ENCODE peak calls at places on chromosome 4, in seven cellular contexts. One of them, this sample, is unnamed.
A peak's percentile ranks its signal among the peaks of the same experiment; 100 is the strongest.

GRCh38 chr4:147318581-147318980 is 162.3 kb upstream of the EDNRA start:
- DNase-seq in retinal pigment epithelial cell: no peak
- DNase-seq in AML-193: no peak
- DNase-seq in epithelial cell of esophagus: no peak
- DNase-seq in stimulated activated CD8-positive, alpha-beta memory T cell treated with anti-CD3 and anti-CD28 coated beads, Interleukin-12 subunit alpha, Interleukin-12 subunit beta, amount 100 ng/mL, for 4 hours: no peak
- DNase-seq in NCI-H1417: no peak
- DNase-seq in activated CD4-positive, alpha-beta T cell treated with anti-CD3 and anti-CD28 coated beads for 24 hours: no peak
- DNase-seq in this sample: no peak

GRCh38 chr4:147723316-147723715 is 8.6 kb upstream of the ARHGAP10 start:
- DNase-seq in AML-193: no peak
- DNase-seq in NCI-H1417: no peak
- DNase-seq in retinal pigment epithelial cell: no peak
- DNase-seq in stimulated activated CD8-positive, alpha-beta memory T cell treated with anti-CD3 and anti-CD28 coated beads, Interleukin-12 subunit alpha, Interleukin-12 subunit beta, amount 100 ng/mL, for 4 hours: no peak
- DNase-seq in activated CD4-positive, alpha-beta T cell treated with anti-CD3 and anti-CD28 coated beads for 24 hours: no peak
- DNase-seq in epithelial cell of esophagus: no peak
- DNase-seq in this sample: no peak

GRCh38 chr4:57074753-57075152 is 35.4 kb downstream of the IGFBP7 start:
- DNase-seq in epithelial cell of esophagus: peak; percentile 97
- DNase-seq in retinal pigment epithelial cell: peak; percentile 96
- DNase-seq in stimulated activated CD8-positive, alpha-beta memory T cell treated with anti-CD3 and anti-CD28 coated beads, Interleukin-12 subunit alpha, Interleukin-12 subunit beta, amount 100 ng/mL, for 4 hours: no peak
- DNase-seq in NCI-H1417: no peak
- DNase-seq in AML-193: no peak
- DNase-seq in activated CD4-positive, alpha-beta T cell treated with anti-CD3 and anti-CD28 coated beads for 24 hours: no peak
- DNase-seq in this sample: no peak

GRCh38 chr4:152265149-152265621 is 270.7 kb downstream of the FBXW7 start:
- DNase-seq in activated CD4-positive, alpha-beta T cell treated with anti-CD3 and anti-CD28 coated beads for 24 hours: no peak
- DNase-seq in AML-193: no peak
- DNase-seq in epithelial cell of esophagus: peak; percentile 98
- DNase-seq in NCI-H1417: no peak
- DNase-seq in stimulated activated CD8-positive, alpha-beta memory T cell treated with anti-CD3 and anti-CD28 coated beads, Interleukin-12 subunit alpha, Interleukin-12 subunit beta, amount 100 ng/mL, for 4 hours: no peak
- DNase-seq in retinal pigment epithelial cell: no peak
- DNase-seq in this sample: no peak

GRCh38 chr4:155025762-155026457 is 182.5 kb upstream of the NPY2R start:
- DNase-seq in stimulated activated CD8-positive, alpha-beta memory T cell treated with anti-CD3 and anti-CD28 coated beads, Interleukin-12 subunit alpha, Interleukin-12 subunit beta, amount 100 ng/mL, for 4 hours: no peak
- DNase-seq in NCI-H1417: no peak
- DNase-seq in activated CD4-positive, alpha-beta T cell treated with anti-CD3 and anti-CD28 coated beads for 24 hours: no peak
- DNase-seq in AML-193: no peak
- DNase-seq in retinal pigment epithelial cell: peak; percentile 39
- DNase-seq in epithelial cell of esophagus: peak; percentile 58
- DNase-seq in this sample: peak; percentile 39

GRCh38 chr4:152991361-152991760 is 55.2 kb downstream of the FHDC1 start:
- DNase-seq in stimulated activated CD8-positive, alpha-beta memory T cell treated with anti-CD3 and anti-CD28 coated beads, Interleukin-12 subunit alpha, Interleukin-12 subunit beta, amount 100 ng/mL, for 4 hours: no peak
- DNase-seq in activated CD4-positive, alpha-beta T cell treated with anti-CD3 and anti-CD28 coated beads for 24 hours: no peak
- DNase-seq in epithelial cell of esophagus: no peak
- DNase-seq in NCI-H1417: no peak
- DNase-seq in retinal pigment epithelial cell: no peak
- DNase-seq in AML-193: no peak
- DNase-seq in this sample: no peak

GRCh38 chr4:5611656-5612187 is 96.6 kb downstream of the EVC2 start:
- DNase-seq in epithelial cell of esophagus: no peak
- DNase-seq in activated CD4-positive, alpha-beta T cell treated with anti-CD3 and anti-CD28 coated beads for 24 hours: no peak
- DNase-seq in retinal pigment epithelial cell: peak; percentile 28
- DNase-seq in NCI-H1417: no peak
- DNase-seq in stimulated activated CD8-positive, alpha-beta memory T cell treated with anti-CD3 and anti-CD28 coated beads, Interleukin-12 subunit alpha, Interleukin-12 subunit beta, amount 100 ng/mL, for 4 hours: no peak
- DNase-seq in AML-193: no peak
- DNase-seq in this sample: no peak

GRCh38 chr4:158906073-158906472 is 137.2 kb downstream of the FNIP2 start:
- DNase-seq in epithelial cell of esophagus: peak; percentile 14
- DNase-seq in NCI-H1417: no peak
- DNase-seq in activated CD4-positive, alpha-beta T cell treated with anti-CD3 and anti-CD28 coated beads for 24 hours: no peak
- DNase-seq in stimulated activated CD8-positive, alpha-beta memory T cell treated with anti-CD3 and anti-CD28 coated beads, Interleukin-12 subunit alpha, Interleukin-12 subunit beta, amount 100 ng/mL, for 4 hours: no peak
- DNase-seq in retinal pigment epithelial cell: no peak
- DNase-seq in AML-193: no peak
- DNase-seq in this sample: no peak

GRCh38 chr4:71816676-71817303 is 32.9 kb upstream of the GC start:
- DNase-seq in epithelial cell of esophagus: no peak
- DNase-seq in activated CD4-positive, alpha-beta T cell treated with anti-CD3 and anti-CD28 coated beads for 24 hours: no peak
- DNase-seq in retinal pigment epithelial cell: no peak
- DNase-seq in stimulated activated CD8-positive, alpha-beta memory T cell treated with anti-CD3 and anti-CD28 coated beads, Interleukin-12 subunit alpha, Interleukin-12 subunit beta, amount 100 ng/mL, for 4 hours: no peak
- DNase-seq in AML-193: no peak
- DNase-seq in NCI-H1417: no peak
- DNase-seq in this sample: no peak

GRCh38 chr4:8199594-8200301 is 658 bp downstream of the SH3TC1 start:
- DNase-seq in NCI-H1417: no peak
- DNase-seq in retinal pigment epithelial cell: peak; percentile 54
- DNase-seq in activated CD4-positive, alpha-beta T cell treated with anti-CD3 and anti-CD28 coated beads for 24 hours: no peak
- DNase-seq in epithelial cell of esophagus: peak; percentile 9
- DNase-seq in stimulated activated CD8-positive, alpha-beta memory T cell treated with anti-CD3 and anti-CD28 coated beads, Interleukin-12 subunit alpha, Interleukin-12 subunit beta, amount 100 ng/mL, for 4 hours: no peak
- DNase-seq in AML-193: no peak
- DNase-seq in this sample: no peak

GRCh38 chr4:154908168-154908567 is 127.1 kb downstream of the RBM46 start:
- DNase-seq in NCI-H1417: no peak
- DNase-seq in stimulated activated CD8-positive, alpha-beta memory T cell treated with anti-CD3 and anti-CD28 coated beads, Interleukin-12 subunit alpha, Interleukin-12 subunit beta, amount 100 ng/mL, for 4 hours: no peak
- DNase-seq in retinal pigment epithelial cell: no peak
- DNase-seq in activated CD4-positive, alpha-beta T cell treated with anti-CD3 and anti-CD28 coated beads for 24 hours: no peak
- DNase-seq in epithelial cell of esophagus: peak; percentile 89
- DNase-seq in AML-193: no peak
- DNase-seq in this sample: no peak

GRCh38 chr4:39472396-39472795 is 13.5 kb downstream of the LIAS start:
- DNase-seq in NCI-H1417: no peak
- DNase-seq in epithelial cell of esophagus: no peak
- DNase-seq in AML-193: no peak
- DNase-seq in retinal pigment epithelial cell: no peak
- DNase-seq in stimulated activated CD8-positive, alpha-beta memory T cell treated with anti-CD3 and anti-CD28 coated beads, Interleukin-12 subunit alpha, Interleukin-12 subunit beta, amount 100 ng/mL, for 4 hours: no peak
- DNase-seq in activated CD4-positive, alpha-beta T cell treated with anti-CD3 and anti-CD28 coated beads for 24 hours: no peak
- DNase-seq in this sample: no peak

GRCh38 chr4:135277116-135277979 is 1075.8 kb upstream of the PABPC4L start:
- DNase-seq in epithelial cell of esophagus: peak; percentile 22
- DNase-seq in activated CD4-positive, alpha-beta T cell treated with anti-CD3 and anti-CD28 coated beads for 24 hours: no peak
- DNase-seq in stimulated activated CD8-positive, alpha-beta memory T cell treated with anti-CD3 and anti-CD28 coated beads, Interleukin-12 subunit alpha, Interleukin-12 subunit beta, amount 100 ng/mL, for 4 hours: no peak
- DNase-seq in retinal pigment epithelial cell: peak; percentile 43
- DNase-seq in AML-193: no peak
- DNase-seq in NCI-H1417: no peak
- DNase-seq in this sample: no peak